ENCODE peak calls at places on chromosomes 1 and 21, in five cellular contexts. P is GM23338, M is AG09309, O is AG04450, G is AG04449. K is an unnamed sample.
A peak's percentile ranks its signal among the peaks of the same experiment; 100 is the strongest.

GRCh38 chr21:46116189-46116845 is 18.4 kb downstream of the COL6A2 start:
- DNase-seq in P (no peak), M (no peak), O (no peak), G (no peak), K (no peak)

GRCh38 chr1:31549807-31550620 is 26.3 kb upstream of the TINAGL1 start:
- DNase-seq in O (no peak), M (no peak), P (no peak), G (no peak), K (no peak)

GRCh38 chr1:2804628-2805351 is 3.3 kb upstream of the TTC34 start:
- DNase-seq in M (no peak), O (no peak), G (no peak), P (no peak), K (no peak)

GRCh38 chr1:59079434-59080135 is 217.3 kb upstream of the FGGY start:
- DNase-seq in P (peak; percentile 34), M (no peak), O (no peak), G (no peak), K (no peak)

GRCh38 chr1:228094432-228095016 is 8.6 kb downstream of the C1orf35 start:
- DNase-seq in M (no peak), O (no peak), G (no peak), P (no peak), K (no peak)

GRCh38 chr21:43797415-43797814 is 8.0 kb downstream of the RRP1 start:
- DNase-seq in P (no peak), O (no peak), M (no peak), G (no peak), K (no peak)

GRCh38 chr1:178683304-178683703 is 41.7 kb upstream of the RALGPS2 start:
- DNase-seq in O (no peak), M (no peak), G (no peak), P (no peak), K (no peak)

GRCh38 chr1:2948751-2949680 is 72.3 kb upstream of the ACTRT2 start:
- DNase-seq in M (no peak), P (no peak), G (no peak), O (no peak), K (no peak)

GRCh38 chr1:76140227-76140626 is 65.7 kb downstream of the ST6GALNAC3 start:
- DNase-seq in O (no peak), M (no peak), P (peak; percentile 53), G (no peak), K (no peak)

GRCh38 chr1:200901796-200902444 is 7.2 kb downstream of the INAVA start:
- DNase-seq in M (no peak), G (no peak), P (no peak), O (no peak), K (no peak)

GRCh38 chr1:162069334-162070093 is at the start of gene NOS1AP:
- DNase-seq in P (peak; percentile 88), M (no peak), O (no peak), G (no peak), K (no peak)

GRCh38 chr1:186304982-186305949 is 69.8 kb downstream of the TPR start:
- DNase-seq in O (no peak), G (no peak), P (peak; percentile 73), M (no peak), K (no peak)

GRCh38 chr1:61641171-61641570 is 83.8 kb downstream of the TM2D1 start:
- DNase-seq in P (no peak), G (no peak), M (no peak), O (no peak), K (no peak)

GRCh38 chr1:20399606-20400180 is 86.3 kb downstream of the CAMK2N1 start:
- DNase-seq in O (no peak), M (no peak), G (no peak), P (no peak), K (no peak)

GRCh38 chr1:74193908-74194307 is 4.1 kb downstream of the LRRIQ3 start:
- DNase-seq in G (peak; percentile 16), P (no peak), M (peak; percentile 8), O (peak; percentile 34), K (no peak)

GRCh38 chr1:233730809-233731208 is 116.9 kb downstream of the KCNK1 start:
- DNase-seq in P (peak; percentile 83), O (no peak), G (no peak), M (no peak), K (no peak)

GRCh38 chr1:213988639-213989070 is 882 bp downstream of the PROX1 start:
- DNase-seq in G (no peak), O (no peak), M (no peak), P (peak; percentile 36), K (no peak)

GRCh38 chr1:218659911-218660677 is 315.0 kb downstream of the TGFB2 start:
- DNase-seq in G (peak; percentile 69), P (no peak), M (no peak), O (no peak), K (no peak)

GRCh38 chr1:225319951-225320350 is 107.9 kb downstream of the LBR start:
- DNase-seq in G (no peak), P (no peak), M (no peak), O (no peak), K (no peak)

GRCh38 chr1:201585901-201586300 is 47.0 kb downstream of the NAV1 start:
- DNase-seq in M (no peak), P (no peak), O (no peak), G (no peak), K (no peak)

GRCh38 chr1:71093938-71094337 is 13.1 kb upstream of the ZRANB2 start:
- DNase-seq in G (no peak), O (no peak), M (no peak), P (no peak), K (no peak)

GRCh38 chr1:24415910-24416665 is 486 bp downstream of the NIPAL3 start:
- DNase-seq in G (no peak), O (no peak), M (no peak), P (peak; percentile 53), K (no peak)

GRCh38 chr1:109844609-109845008 is 66.0 kb upstream of the CSF1 start:
- DNase-seq in P (no peak), M (no peak), G (no peak), O (no peak), K (no peak)

GRCh38 chr1:180927841-180928240 is 15.1 kb downstream of the KIAA1614 start:
- DNase-seq in M (no peak), P (no peak), G (no peak), O (no peak), K (no peak)

DNA sequence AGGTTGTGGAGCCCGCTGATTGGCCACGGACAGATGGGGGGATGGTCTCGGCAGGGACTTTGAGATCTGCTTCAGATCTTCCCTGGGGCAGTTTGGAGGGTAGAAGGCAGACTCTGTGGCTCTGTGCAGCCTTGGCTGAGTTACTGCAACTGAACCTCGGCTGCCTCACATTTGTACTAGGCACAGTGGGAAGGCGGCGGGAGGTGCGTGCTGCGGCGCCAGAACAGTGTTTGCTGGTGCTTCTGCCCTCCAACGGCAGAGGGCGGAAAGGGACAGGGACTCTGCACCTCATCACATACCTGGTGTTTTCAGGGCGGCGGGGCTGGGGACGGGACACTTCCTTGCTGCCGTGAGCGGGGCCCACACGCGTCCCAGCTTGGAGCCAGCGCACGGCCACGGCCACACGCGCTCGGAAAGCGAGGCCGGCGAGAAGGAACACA is 26.2 kb downstream of the SLC66A1 start:
- DNase-seq in G (no peak), O (no peak), P (peak; percentile 91), M (no peak), K (no peak)
- H3K4me3 ChIP-seq in G (no peak overlapping the region), O (no peak overlapping the region), P (peak overlapping the region; percentile 50), M (no peak overlapping the region), K (no peak overlapping the region)

GRCh38 chr1:66436378-66437135 is 97.4 kb upstream of the SGIP1 start:
- DNase-seq in O (peak; percentile 41), P (peak; percentile 43), G (peak; percentile 65), M (peak; percentile 88), K (peak; percentile 75)
- TF ChIP-seq CTCF in O (peak; percentile 62), P (peak; percentile 46), G (peak; percentile 57), M (peak; percentile 75), K (peak; percentile 48)

DNA sequence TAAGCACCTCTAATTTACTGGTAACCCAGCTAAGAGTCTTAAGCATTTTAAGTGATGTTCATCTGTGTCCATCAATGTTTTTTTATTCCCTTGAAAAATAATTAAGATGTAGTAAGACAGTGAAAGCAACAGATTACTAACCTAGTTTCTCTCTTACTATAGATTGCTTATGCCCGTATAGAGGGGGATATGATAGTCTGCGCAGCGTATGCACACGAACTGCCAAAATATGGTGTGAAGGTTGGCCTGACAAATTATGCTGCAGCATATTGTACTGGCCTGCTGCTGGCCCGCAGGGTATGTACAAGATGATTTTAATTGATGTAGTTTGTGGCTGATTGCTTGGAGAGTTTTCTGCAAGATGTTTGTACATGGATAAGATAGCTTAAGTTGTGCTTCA is 2.8 kb downstream of the RPL5 start:
- DNase-seq in O (no peak), M (no peak), G (no peak), P (no peak), K (no peak)
- H3K4me3 ChIP-seq in O (peak overlapping the region; percentile 23), M (no peak overlapping the region), G (no peak overlapping the region), P (peak overlapping the region; percentile 88), K (peak overlapping the region; percentile 92)

GRCh38 chr1:1058921-1059493 is 15.1 kb downstream of the RNF223 start:
- DNase-seq in P (peak; percentile 62), G (no peak), O (no peak), M (no peak), K (no peak)
- TF ChIP-seq CTCF in P (peak; percentile 43), G (peak; percentile 33), O (peak; percentile 22), M (no peak), K (peak; percentile 22)

GRCh38 chr1:230541306-230541705 is 101.0 kb upstream of the COG2 start:
- DNase-seq in M (no peak), G (no peak), P (no peak), O (no peak), K (no peak)
- H3K4me3 ChIP-seq in M (no peak overlapping the region), G (no peak overlapping the region), P (no peak overlapping the region), O (no peak overlapping the region), K (no peak overlapping the region)

DNA sequence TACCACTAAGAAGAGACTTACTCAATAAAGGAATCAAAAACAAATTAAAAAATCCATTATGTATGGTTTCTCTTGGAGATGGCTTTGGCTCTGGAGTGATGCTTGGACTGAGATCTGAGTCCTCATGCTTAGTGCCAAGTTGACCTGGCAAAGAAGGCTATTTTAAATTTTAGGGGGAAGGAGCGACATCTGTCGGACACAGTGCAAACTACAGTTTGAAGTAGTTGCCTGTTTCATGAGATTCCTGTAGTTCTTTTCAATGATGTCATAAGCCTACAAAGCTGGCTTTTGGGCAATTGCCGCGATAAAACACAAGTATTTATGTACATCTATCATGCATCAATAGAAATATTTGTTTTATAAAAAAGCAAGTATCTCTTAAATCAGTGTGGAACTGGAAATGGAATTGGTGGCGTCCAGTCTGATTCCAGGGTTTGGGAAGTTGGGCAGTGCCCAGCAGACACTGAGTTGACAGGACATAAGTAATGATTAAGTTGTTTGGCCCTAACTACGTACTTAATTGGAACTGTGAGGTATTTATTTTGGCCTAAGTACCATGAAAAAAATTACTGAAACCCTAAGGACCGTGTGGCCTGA is 50.0 kb downstream of the TBCE start:
- DNase-seq in O (peak; percentile 63), P (peak; percentile 74), M (peak; percentile 57), G (peak; percentile 62), K (peak; percentile 60)
- TF ChIP-seq CTCF in O (peak; percentile 85), P (peak; percentile 85), M (peak; percentile 78), G (peak; percentile 62), K (peak; percentile 81)

GRCh38 chr21:42406846-42407245 is 3.1 kb downstream of the UBASH3A start:
- DNase-seq in O (no peak), M (no peak), P (no peak), G (no peak), K (no peak)
- H3K4me3 ChIP-seq in O (no peak overlapping the region), M (no peak overlapping the region), P (no peak overlapping the region), G (no peak overlapping the region), K (no peak overlapping the region)

GRCh38 chr1:6612641-6613360 is 730 bp upstream of the PHF13 start:
- DNase-seq in M (no peak), P (peak; percentile 71), G (no peak), O (no peak), K (no peak)
- TF ChIP-seq CTCF in M (no peak), P (no peak), G (no peak), O (no peak), K (no peak)

GRCh38 chr1:29057700-29058099 is 66.0 kb downstream of the TMEM200B start:
- DNase-seq in G (no peak), P (no peak), O (no peak), M (no peak), K (no peak)
- H3K4me3 ChIP-seq in G (no peak overlapping the region), P (no peak overlapping the region), O (no peak overlapping the region), M (no peak overlapping the region), K (no peak overlapping the region)